ENCODE peak calls at places on chromosomes 13 and 19, in six cellular contexts. P is heart left ventricle, L is breast epithelium, H is thoracic aorta, Q is lower lobe of right lung, B is Panc1. O is an unnamed sample. For H3K4me1, the result is how much of the 10 kb centered on the place peaks cover.

GRCh38 chr19:10544242-10544752 is 593 bp downstream of the ATG4D start:
- DNase-seq in Q (no peak), L (no peak), B (no peak), H (no peak), P (no peak), O (no peak)

GRCh38 chr19:48444129-48444932 is 1.5 kb upstream of the GRWD1 start:
- DNase-seq in B (no peak), H (no peak), P (no peak), L (no peak), Q (no peak), O (no peak)

GRCh38 chr13:42119091-42119490 is 70.6 kb downstream of the DGKH start:
- DNase-seq in L (no peak), B (no peak), H (no peak), Q (no peak), P (no peak), O (no peak)

GRCh38 chr13:58682616-58683015 is 1051.1 kb downstream of the PCDH17 start:
- DNase-seq in B (no peak), P (no peak), Q (no peak), H (no peak), L (no peak), O (no peak)

GRCh38 chr19:51337861-51338562 is 3.9 kb downstream of the VSIG10L start:
- DNase-seq in P (no peak), Q (no peak), H (no peak), L (no peak), B (no peak), O (no peak)

GRCh38 chr19:2540646-2541454 is 64.9 kb downstream of the GADD45B start:
- DNase-seq in B (no peak), P (peak), Q (peak), H (peak), L (peak), O (peak)

GRCh38 chr19:5031231-5032100 is 62.6 kb downstream of the KDM4B start:
- DNase-seq in L (peak), H (no peak), B (peak), Q (peak), P (peak), O (peak)

GRCh38 chr13:31929031-31929770 is 102.4 kb upstream of the FRY start:
- DNase-seq in H (no peak), L (no peak), P (no peak), B (no peak), Q (no peak), O (no peak)

GRCh38 chr13:113623491-113624234 is 34.3 kb downstream of the ATP4B start:
- DNase-seq in Q (peak), L (peak), H (no peak), P (peak), B (no peak), O (no peak)

GRCh38 chr19:6754136-6754535 is 13.1 kb downstream of the SH2D3A start:
- DNase-seq in Q (no peak), B (no peak), L (no peak), P (no peak), H (no peak), O (no peak)

GRCh38 chr19:41784337-41785239 is 11.8 kb upstream of the CEACAM3 start:
- DNase-seq in P (no peak), Q (no peak), L (no peak), B (no peak), H (no peak), O (no peak)

GRCh38 chr19:53463263-53463662 is 4.3 kb upstream of the ZNF813 start:
- DNase-seq in P (peak), H (no peak), B (no peak), L (peak), Q (peak), O (no peak)

GRCh38 chr13:113647351-113648217 is 10.4 kb downstream of the ATP4B start:
- DNase-seq in Q (peak), L (peak), H (peak), P (peak), B (peak), O (peak)

GRCh38 chr19:17847538-17848366 is at the start of gene JAK3:
- DNase-seq in P (peak), H (no peak), Q (peak), B (no peak), L (no peak), O (no peak)

GRCh38 chr19:13102416-13102665 is 317 bp downstream of the LYL1 start:
- DNase-seq in L (no peak), B (no peak), Q (no peak), H (no peak), P (no peak), O (no peak)

GRCh38 chr13:77516342-77516789 is 19.1 kb upstream of the SCEL start:
- DNase-seq in H (no peak), L (no peak), B (peak), Q (no peak), P (no peak), O (no peak)

GRCh38 chr19:55435020-55435419 is 8.1 kb downstream of the SHISA7 start:
- DNase-seq in B (no peak), Q (no peak), L (no peak), P (peak), H (no peak), O (no peak)

GRCh38 chr13:31951215-31951678 is 80.3 kb upstream of the FRY start:
- DNase-seq in L (no peak), B (no peak), Q (peak), P (peak), H (no peak), O (peak)

GRCh38 chr19:40549007-40549708 is 27.5 kb upstream of the SHKBP1 start:
- DNase-seq in H (no peak), B (no peak), Q (peak), P (peak), L (no peak), O (no peak)

GRCh38 chr13:110055089-110055488 is 251.9 kb downstream of the COL4A1 start:
- DNase-seq in Q (no peak), P (no peak), L (no peak), B (no peak), H (no peak), O (no peak)

GRCh38 chr19:17076539-17076919 is 952 bp downstream of the MYO9B start:
- DNase-seq in B (no peak), Q (no peak), L (no peak), P (no peak), H (no peak), O (no peak)

GRCh38 chr13:49371943-49372636 is 71.8 kb downstream of the CAB39L start:
- DNase-seq in L (no peak), P (no peak), Q (no peak), B (no peak), H (no peak), O (no peak)

GRCh38 chr19:35977446-35978222 is 17.4 kb upstream of the SDHAF1 start:
- DNase-seq in H (no peak), L (no peak), P (no peak), Q (no peak), B (no peak), O (no peak)

GRCh38 chr19:35760711-35761349 is 2.9 kb downstream of the PROSER3 start:
- DNase-seq in Q (no peak), L (no peak), H (no peak), P (no peak), B (no peak), O (no peak)

GRCh38 chr19:4035582-4035981 is 28.0 kb downstream of the PIAS4 start:
- DNase-seq in L (no peak), H (no peak), B (no peak), Q (no peak), P (no peak), O (no peak)

GRCh38 chr19:8585894-8586750 is 8.9 kb upstream of the MYO1F start:
- DNase-seq in L (no peak), B (no peak), H (no peak), P (no peak), Q (peak), O (no peak)

GRCh38 chr13:43303040-43303729 is 279.8 kb downstream of the DNAJC15 start:
- DNase-seq in H (no peak), L (no peak), Q (no peak), B (no peak), P (peak), O (no peak)

GRCh38 chr19:28700176-28700575 is 512.8 kb downstream of the UQCRFS1 start:
- DNase-seq in Q (no peak), B (no peak), L (no peak), P (no peak), H (no peak), O (no peak)

GRCh38 chr13:51729853-51730553 is 74.0 kb downstream of the DHRS12 start:
- DNase-seq in Q (no peak), P (no peak), B (no peak), L (no peak), H (peak), O (peak)

GRCh38 chr19:40613669-40614594 is 12.8 kb downstream of the LTBP4 start:
- DNase-seq in H (no peak), L (peak), B (no peak), P (peak), Q (peak), O (no peak)

GRCh38 chr13:100515410-100515800 is 73.2 kb downstream of the GGACT start:
- DNase-seq in Q (no peak), L (no peak), B (no peak), P (no peak), H (no peak), O (peak)
- H3K4me1 ChIP-seq in Q (under half), L (under half), B (under half), P (under half), H (under half), O (under half)

DNA sequence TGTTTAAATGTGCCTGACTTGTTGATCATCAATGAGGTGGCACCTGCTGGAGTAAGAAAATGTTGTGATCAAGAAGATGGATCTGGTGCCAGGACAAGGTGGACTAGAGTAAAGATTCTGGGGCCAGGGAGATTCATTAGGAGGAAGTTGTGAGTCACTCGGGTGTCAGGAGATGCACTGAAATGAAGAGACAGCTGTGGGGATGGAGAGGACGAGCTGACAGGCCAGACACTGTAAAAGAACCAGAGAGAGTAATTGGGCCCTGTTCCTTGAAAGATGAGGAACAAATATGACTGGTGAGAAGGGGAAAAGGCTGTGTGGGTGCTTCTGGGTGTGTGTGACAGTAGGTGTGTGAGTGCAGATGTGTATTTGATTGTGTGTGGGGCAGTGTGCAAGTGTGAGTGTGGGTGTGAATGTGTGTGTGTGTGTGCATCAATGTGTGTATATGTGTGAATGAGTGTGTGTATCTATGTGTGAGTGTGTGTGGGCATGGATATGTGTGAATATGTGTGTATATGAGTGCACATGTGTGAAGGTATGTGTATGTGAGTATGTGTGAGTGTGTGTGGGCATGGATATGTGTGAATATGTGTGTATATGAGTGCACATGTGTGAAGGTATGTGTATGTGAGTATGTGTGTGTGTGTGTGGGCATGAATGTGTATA is 260.5 kb downstream of the RFC3 start:
- DNase-seq in Q (no peak), H (no peak), P (no peak), L (no peak), B (no peak), O (no peak)
- TF ChIP-seq CTCF in Q (no peak), H (no peak), P (no peak), L (no peak), B (no peak), O (no peak)

GRCh38 chr13:98440390-98441055 is 136.4 kb downstream of the STK24 start:
- DNase-seq in L (no peak), H (no peak), P (no peak), Q (peak), B (no peak), O (no peak)
- H3K4me3 ChIP-seq in L (no peak), H (no peak), P (no peak), Q (no peak), B (no peak), O (no peak)

GRCh38 chr13:50684366-50684765 is 159.1 kb downstream of the DLEU7 start:
- DNase-seq in L (no peak), Q (no peak), H (no peak), B (no peak), P (no peak), O (no peak)
- H3K4me1 ChIP-seq in L (under half), Q (under half), H (under half), B (under half), P (under half), O (under half)

GRCh38 chr13:111503905-111504695 is 183.7 kb downstream of the TEX29 start:
- DNase-seq in L (peak), P (no peak), B (no peak), H (no peak), Q (no peak), O (no peak)

GRCh38 chr13:111506131-111506530 is 185.7 kb downstream of the TEX29 start:
- DNase-seq in L (peak), Q (no peak), P (no peak), B (no peak), H (no peak), O (no peak)

GRCh38 chr13:111506621-111507020 is 186.2 kb downstream of the TEX29 start:
- DNase-seq in P (peak), L (peak), Q (no peak), B (no peak), H (no peak), O (no peak)

GRCh38 chr13:111503376-111503775 is 182.9 kb downstream of the TEX29 start:
- DNase-seq in P (no peak), B (no peak), L (peak), H (no peak), Q (no peak), O (no peak)

GRCh38 chr13:111505175-111505777 is 184.8 kb downstream of the TEX29 start:
- DNase-seq in P (no peak), Q (no peak), B (no peak), H (no peak), L (peak), O (no peak)
- TF ChIP-seq CTCF in P (peak), Q (peak), B (no peak), H (no peak), L (no peak), O (no peak)

DNA sequence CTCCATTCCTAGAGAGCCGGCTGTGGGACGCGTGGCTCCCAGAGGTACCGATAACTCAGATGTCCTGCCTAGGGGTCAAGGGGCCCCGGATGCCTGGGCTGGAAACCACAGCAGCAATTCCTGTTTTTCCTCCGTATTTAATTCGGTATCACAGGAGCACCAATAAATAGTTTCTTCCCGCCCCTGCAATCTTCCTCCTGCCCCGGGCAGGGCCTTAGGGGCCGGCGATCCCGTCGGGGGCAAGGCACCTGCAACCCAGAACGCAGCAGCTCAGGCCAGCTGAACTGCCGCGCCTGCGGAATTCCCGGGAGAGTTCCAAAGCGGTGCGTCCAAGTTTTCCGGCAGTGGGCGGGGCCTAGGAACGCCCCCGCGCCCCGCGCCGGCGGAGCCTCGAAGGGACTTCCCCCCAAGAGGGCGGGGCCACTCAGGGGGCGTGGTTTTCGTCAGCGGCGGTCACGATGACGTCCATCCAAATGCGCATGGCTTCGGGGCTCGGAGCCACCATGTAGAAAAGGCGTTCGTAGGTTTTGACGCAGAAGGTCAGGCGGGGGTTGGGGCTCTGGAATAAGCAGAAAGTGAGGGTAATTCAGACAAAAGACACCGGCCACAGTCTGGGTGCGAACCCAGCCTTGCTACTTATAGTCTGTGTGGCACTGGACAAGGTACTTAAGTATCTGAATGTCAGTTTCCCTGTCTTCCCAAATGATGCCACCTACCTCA is 9.7 kb upstream of the LYPD3 start:
- DNase-seq in P (peak), B (peak), L (peak), Q (peak), H (peak), O (peak)
- H3K4me3 ChIP-seq in P (no peak), B (peak), L (peak), Q (peak), H (peak), O (peak)